ENCODE peak calls at places on chromosome 16, in six cellular contexts. L is A673; Q is left lung; K is effector memory CD4-positive, alpha-beta T cell; P is IMR-90; W is suprapubic skin. I is an unnamed sample. For H3K27me3 and H3K4me1, the result is how much of the 10 kb centered on the place peaks cover.

GRCh38 chr16:83953796-83954576 is 946 bp downstream of the OSGIN1 start:
- DNase-seq in L (peak), Q (no peak), K (no peak), P (peak), W (no peak), I (no peak)

GRCh38 chr16:87468550-87468949 is 24.3 kb downstream of the ZCCHC14 start:
- DNase-seq in L (no peak), Q (no peak), K (no peak), P (no peak), W (no peak), I (no peak)

GRCh38 chr16:57781741-57782606 is 20.3 kb downstream of the KIFC3 start:
- DNase-seq in L (no peak), Q (peak), K (no peak), P (peak), W (no peak), I (no peak)

GRCh38 chr16:84460406-84461028 is 43.9 kb downstream of the MEAK7 start:
- DNase-seq in L (no peak), Q (no peak), K (no peak), P (no peak), W (no peak), I (peak)

GRCh38 chr16:85395913-85396878 is 216.9 kb upstream of the GSE1 start:
- DNase-seq in L (peak), Q (peak), K (no peak), P (peak), W (peak), I (peak)

GRCh38 chr16:27102701-27103575 is 36.2 kb downstream of the C16orf82 start:
- DNase-seq in L (no peak), Q (no peak), K (no peak), P (no peak), W (no peak), I (no peak)

GRCh38 chr16:78045865-78046581 is 23.7 kb downstream of the CLEC3A start:
- DNase-seq in L (peak), Q (peak), K (no peak), P (peak), W (peak), I (peak)

GRCh38 chr16:8178271-8178670 is 412.0 kb downstream of the TMEM114 start:
- DNase-seq in L (no peak), Q (no peak), K (no peak), P (no peak), W (no peak), I (no peak)

DNA sequence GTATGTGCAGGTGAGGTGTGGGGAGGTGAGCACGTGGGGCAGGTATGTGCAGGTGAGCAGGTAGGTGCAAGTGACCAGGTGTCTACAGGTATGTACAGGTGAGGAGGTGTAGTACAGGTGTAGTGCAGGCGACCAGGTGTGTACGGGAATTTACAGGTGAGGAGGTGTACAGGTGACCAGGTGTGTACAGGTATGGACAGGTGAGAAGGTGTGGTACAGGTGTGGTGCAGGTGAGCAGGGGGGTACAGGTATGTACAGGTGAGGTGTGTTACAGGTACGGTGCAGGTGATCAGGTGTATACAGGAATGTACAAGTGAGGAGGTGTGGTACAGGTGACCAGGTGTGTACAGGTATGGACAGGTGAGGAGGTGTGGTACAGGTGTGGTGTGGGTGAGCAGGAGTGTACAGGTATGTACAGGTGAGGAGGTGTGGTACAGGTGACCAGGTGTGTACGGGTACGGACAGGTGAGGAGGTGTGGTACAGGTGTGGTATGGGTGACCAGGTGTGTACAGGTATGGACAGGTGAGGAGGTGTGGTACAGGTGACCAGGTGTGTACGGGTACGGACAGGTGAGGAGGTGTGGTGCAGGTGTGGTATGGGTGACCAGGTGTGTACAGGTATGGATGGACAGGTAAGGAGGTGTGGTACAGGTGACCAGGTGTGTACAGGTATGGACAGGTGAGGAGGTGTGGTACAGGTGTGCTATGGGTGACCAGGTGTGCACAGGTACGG is 12.8 kb upstream of the DBNDD1 start:
- DNase-seq in L (peak), Q (peak), K (no peak), P (peak), W (no peak), I (no peak)
- H3K27me3 ChIP-seq in L (under half), Q (under half), K (under half), P (under half), W (under half), I (under half)

GRCh38 chr16:725041-725376 is 1.2 kb downstream of the CCDC78 start:
- DNase-seq in L (no peak), Q (no peak), K (no peak), P (no peak), W (no peak), I (no peak)

GRCh38 chr16:726188-726437 is 130 bp downstream of the CCDC78 start:
- DNase-seq in L (no peak), Q (no peak), K (no peak), P (no peak), W (no peak), I (no peak)

GRCh38 chr16:724188-725040 is 1.8 kb downstream of the CCDC78 start:
- DNase-seq in L (no peak), Q (no peak), K (no peak), P (no peak), W (no peak), I (no peak)

GRCh38 chr16:726438-727290 is at the start of the genes CCDC78 and HAGHL:
- DNase-seq in L (peak), Q (peak), K (peak), P (peak), W (no peak), I (peak)

GRCh38 chr16:725463-726187 is 618 bp downstream of the CCDC78 start:
- DNase-seq in L (no peak), Q (no peak), K (no peak), P (no peak), W (no peak), I (no peak)
- H3K4me1 ChIP-seq in L (under half), Q (under half), K (under half), P (under half), W (under half), I (under half)

GRCh38 chr16:140175-140857 is 1.8 kb upstream of the NPRL3 start:
- DNase-seq in L (no peak), Q (no peak), K (no peak), P (no peak), W (no peak), I (no peak)

GRCh38 chr16:143456-143855 is 5.0 kb upstream of the NPRL3 start:
- DNase-seq in L (no peak), Q (no peak), K (no peak), P (no peak), W (no peak), I (no peak)

GRCh38 chr16:143047-143446 is 4.6 kb upstream of the NPRL3 start:
- DNase-seq in L (no peak), Q (no peak), K (no peak), P (no peak), W (no peak), I (no peak)

GRCh38 chr16:144797-145252 is 6.4 kb upstream of the NPRL3 start:
- DNase-seq in L (no peak), Q (no peak), K (no peak), P (no peak), W (no peak), I (no peak)

DNA sequence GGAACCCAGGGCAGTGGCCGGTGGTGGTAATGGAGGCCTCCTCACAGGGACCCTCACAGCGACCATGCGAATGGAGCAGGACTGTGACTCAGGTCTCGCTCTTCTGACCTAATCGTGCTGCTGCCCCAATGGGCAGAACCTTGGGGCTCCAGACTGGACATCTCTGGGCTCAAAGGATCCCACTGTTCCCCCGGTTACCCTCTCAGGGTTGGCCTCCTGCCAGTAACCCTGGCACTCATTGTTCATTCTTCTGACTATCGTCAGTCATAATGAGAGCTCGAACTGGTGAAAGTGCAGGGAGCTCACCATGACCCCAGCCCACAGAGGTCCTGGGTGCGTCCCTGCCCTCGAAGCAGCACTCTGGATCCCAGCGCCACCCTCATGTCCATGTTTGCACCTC is 3.9 kb upstream of the NPRL3 start:
- DNase-seq in L (no peak), Q (peak), K (no peak), P (no peak), W (no peak), I (no peak)
- H3K27me3 ChIP-seq in L (under half), Q (under half), K (under half), P (under half), W (under half), I (under half)

DNA sequence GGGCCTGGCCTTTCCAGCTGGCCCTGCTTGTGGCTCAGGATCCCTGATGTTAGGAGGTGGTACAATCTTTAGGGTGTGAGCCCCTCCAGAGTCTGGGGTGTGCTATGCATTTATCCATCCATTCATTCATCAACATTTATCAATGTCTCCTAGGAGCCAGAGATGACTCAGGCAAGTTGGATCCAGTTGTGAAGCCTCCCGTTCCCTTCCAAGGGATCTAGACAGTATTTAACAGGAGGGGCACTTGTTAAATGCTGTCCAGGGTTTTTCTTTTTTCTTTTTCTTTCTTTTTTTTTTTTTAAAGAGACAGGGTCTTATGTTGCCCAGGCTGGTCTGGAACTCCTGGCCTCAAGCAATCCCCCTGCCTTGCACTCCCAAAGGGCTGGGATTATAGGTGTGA is 42.0 kb upstream of the SMPD3 start:
- DNase-seq in L (no peak), Q (no peak), K (no peak), P (no peak), W (no peak), I (no peak)
- H3K4me1 ChIP-seq in L (under half), Q (under half), K (under half), P (under half), W (under half), I (under half)

DNA sequence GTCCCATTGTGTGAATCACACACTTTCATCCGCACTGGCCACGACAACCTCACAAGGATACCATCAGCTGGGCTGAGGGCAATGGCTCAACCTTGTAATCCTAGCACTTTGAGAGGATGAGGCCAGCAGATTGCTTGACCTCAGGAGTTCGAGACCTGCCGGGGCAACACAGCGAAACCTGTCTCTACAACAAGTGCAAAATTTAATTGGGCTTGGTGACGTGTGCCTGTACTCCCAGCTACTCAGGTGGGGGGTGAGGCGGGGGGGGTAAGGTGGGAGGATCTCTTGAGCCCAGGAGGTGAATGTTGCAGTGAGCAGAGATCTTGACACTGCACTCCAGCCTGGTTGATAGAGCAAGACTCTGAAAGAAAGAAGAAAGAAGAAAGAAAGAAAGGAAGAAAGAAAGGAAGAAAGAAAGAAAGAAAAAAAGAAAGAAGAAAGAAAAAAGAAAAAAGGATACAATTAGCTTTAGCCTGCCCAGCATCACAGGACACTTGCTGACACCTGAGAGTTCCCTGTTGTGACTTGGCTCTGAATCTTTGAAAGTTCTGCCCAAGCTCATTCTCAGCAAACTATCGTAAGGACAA is 5.2 kb upstream of the MT1E start:
- DNase-seq in L (no peak), Q (no peak), K (no peak), P (no peak), W (peak), I (no peak)
- H3K27me3 ChIP-seq in L (under half), Q (under half), K (under half), P (under half), W (under half), I (under half)

DNA sequence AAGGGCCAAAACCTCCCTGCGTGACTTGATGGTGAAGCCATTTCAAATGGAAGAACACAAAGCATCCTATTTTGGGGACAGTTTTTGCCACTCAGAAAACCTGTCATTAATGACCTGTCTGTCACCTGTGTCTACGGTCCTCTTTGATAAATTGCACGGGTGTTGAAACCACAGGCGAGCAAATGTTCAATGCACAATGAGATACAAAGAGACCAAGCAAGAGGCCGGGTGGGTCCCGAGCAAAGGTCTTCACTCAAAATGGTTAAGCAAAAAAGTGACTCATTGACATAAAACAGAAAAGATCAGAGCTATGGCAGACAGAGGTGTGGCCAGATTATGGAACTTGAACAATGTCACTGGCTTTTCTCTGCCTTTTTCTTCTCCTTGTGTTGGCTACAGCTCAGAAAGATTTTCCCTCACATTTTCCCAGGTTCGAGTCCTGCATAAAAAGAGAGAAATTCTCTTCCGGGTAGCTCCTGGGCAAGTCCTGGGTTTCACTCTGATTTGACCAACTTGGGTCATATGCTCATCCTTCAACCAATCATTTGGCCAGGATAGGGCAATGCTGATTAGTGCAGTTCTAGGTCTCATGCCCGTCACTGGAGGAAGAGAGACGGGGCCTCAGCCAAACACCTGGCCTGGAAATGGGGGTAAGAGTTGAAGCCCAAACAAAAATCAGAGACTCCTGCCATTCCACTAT is 92.2 kb downstream of the CMC2 start:
- DNase-seq in L (no peak), Q (no peak), K (no peak), P (no peak), W (no peak), I (no peak)
- H3K4me1 ChIP-seq in L (under half), Q (under half), K (under half), P (under half), W (under half), I (under half)

GRCh38 chr16:11076259-11077018 is 132.1 kb downstream of the CLEC16A start:
- DNase-seq in L (peak), Q (no peak), K (no peak), P (peak), W (no peak), I (no peak)
- H3K27me3 ChIP-seq in L (under half), Q (under half), K (under half), P (under half), W (under half), I (under half)